ENCODE peak calls at places on chromosomes 16 and 17, in seven cellular contexts. M is neuronal stem cell, C is trophoblast cell, Y is IMR-90, I is mesenchymal stem cell, O is H9, T is H1. X is an unnamed sample.
A peak's percentile ranks its signal among the peaks of the same experiment; 100 is the strongest.

GRCh38 chr16:83137326-83137770 is 510.6 kb downstream of the CDH13 start:
- DNase-seq in M (peak; percentile 24), O (no peak), T (no peak), I (peak; percentile 86), C (no peak), Y (peak; percentile 83), X (no peak)

GRCh38 chr16:2216330-2216729 is 1.7 kb upstream of the PGP start:
- DNase-seq in Y (no peak), M (no peak), T (no peak), C (no peak), I (no peak), O (no peak), X (no peak)

GRCh38 chr16:87956771-87957279 is 5.6 kb downstream of the BANP start:
- DNase-seq in O (no peak), T (no peak), Y (peak; percentile 85), C (peak; percentile 19), I (peak; percentile 68), M (no peak), X (peak; percentile 54)

GRCh38 chr17:73542323-73542722 is 101.9 kb downstream of the SDK2 start:
- DNase-seq in T (no peak), I (no peak), C (no peak), M (no peak), Y (no peak), O (no peak), X (no peak)

GRCh38 chr16:57386381-57386951 is 14.2 kb downstream of the CX3CL1 start:
- DNase-seq in M (no peak), O (no peak), Y (peak; percentile 38), C (no peak), T (no peak), I (peak; percentile 71), X (no peak)

GRCh38 chr16:69188716-69189115 is 1.8 kb downstream of the SNTB2 start:
- DNase-seq in C (peak; percentile 30), Y (peak; percentile 67), O (no peak), I (peak; percentile 55), M (no peak), T (no peak), X (peak; percentile 41)

GRCh38 chr16:3865241-3865640 is 15.3 kb downstream of the CREBBP start:
- DNase-seq in M (no peak), O (no peak), Y (no peak), C (no peak), I (no peak), T (no peak), X (no peak)

GRCh38 chr16:3094289-3095027 is 4.6 kb downstream of the ZSCAN10 start:
- DNase-seq in M (no peak), C (peak; percentile 68), O (no peak), T (peak; percentile 75), I (peak; percentile 47), Y (peak; percentile 23), X (peak; percentile 79)

GRCh38 chr16:4691666-4692412 is 1.5 kb upstream of the NUDT16L1 start:
- DNase-seq in T (no peak), Y (no peak), C (no peak), O (no peak), M (no peak), I (no peak), X (no peak)

GRCh38 chr17:21005367-21005766 is 37.4 kb downstream of the USP22 start:
- DNase-seq in C (no peak), Y (no peak), T (no peak), O (no peak), I (no peak), M (no peak), X (no peak)

GRCh38 chr16:86061771-86062170 is 162.8 kb downstream of the IRF8 start:
- DNase-seq in M (no peak), C (no peak), I (no peak), T (no peak), Y (no peak), O (no peak), X (no peak)

GRCh38 chr17:6254036-6254435 is 180.9 kb downstream of the AIPL1 start:
- DNase-seq in I (no peak), O (no peak), Y (no peak), C (no peak), M (no peak), T (no peak), X (no peak)

GRCh38 chr17:75571885-75572215 is 15.8 kb upstream of the MYO15B start:
- DNase-seq in Y (no peak), C (no peak), T (no peak), I (no peak), O (no peak), M (no peak), X (no peak)
- H3K23ac ChIP-seq in Y (no peak overlapping the region), C (no peak overlapping the region), T (no peak overlapping the region), I (no peak overlapping the region), O (no peak overlapping the region), M (peak overlapping the region; percentile 55), X (no peak overlapping the region)

GRCh38 chr16:67719048-67719777 is at the start of gene GFOD2:
- DNase-seq in M (peak; percentile 97), I (peak; percentile 93), Y (peak; percentile 92), O (peak; percentile 95), C (peak; percentile 99), T (peak; percentile 100), X (peak; percentile 96)

GRCh38 chr16:67714522-67714921 is 4.6 kb downstream of the GFOD2 start:
- DNase-seq in I (no peak), C (no peak), Y (no peak), T (no peak), O (no peak), M (no peak), X (no peak)

GRCh38 chr16:67718668-67719047 is 458 bp downstream of the GFOD2 start:
- DNase-seq in T (no peak), C (peak; percentile 13), O (no peak), I (no peak), M (no peak), Y (no peak), X (peak; percentile 37)

GRCh38 chr16:67713647-67714273 is 5.4 kb downstream of the GFOD2 start:
- DNase-seq in I (no peak), C (no peak), T (no peak), O (no peak), Y (no peak), M (no peak), X (peak; percentile 54)

GRCh38 chr16:67716097-67716496 is 3.0 kb downstream of the GFOD2 start:
- DNase-seq in O (no peak), C (no peak), I (no peak), Y (no peak), M (no peak), T (no peak), X (no peak)
- H3K23ac ChIP-seq in O (no peak overlapping the region), C (no peak overlapping the region), I (no peak overlapping the region), Y (no peak overlapping the region), M (no peak overlapping the region), T (no peak overlapping the region), X (no peak overlapping the region)

GRCh38 chr17:35242805-35243458 is at the start of gene SLFN5:
- DNase-seq in I (peak; percentile 91), O (peak; percentile 96), M (peak; percentile 75), T (peak; percentile 97), Y (peak; percentile 90), C (peak; percentile 98), X (peak; percentile 94)

GRCh38 chr17:35244345-35245195 is 1.7 kb downstream of the SLFN5 start:
- DNase-seq in C (peak; percentile 88), M (no peak), I (peak; percentile 73), Y (peak; percentile 81), O (peak; percentile 39), T (peak; percentile 47), X (peak; percentile 96)

GRCh38 chr17:35245196-35245486 is 2.3 kb downstream of the SLFN5 start:
- DNase-seq in T (no peak), Y (peak; percentile 97), M (no peak), C (peak; percentile 58), O (no peak), I (peak; percentile 76), X (peak; percentile 44)

GRCh38 chr17:35242158-35242804 is 591 bp upstream of the SLFN5 start:
- DNase-seq in M (peak; percentile 51), T (peak; percentile 78), I (no peak), O (peak; percentile 95), C (peak; percentile 81), Y (peak; percentile 32), X (peak; percentile 93)

DNA sequence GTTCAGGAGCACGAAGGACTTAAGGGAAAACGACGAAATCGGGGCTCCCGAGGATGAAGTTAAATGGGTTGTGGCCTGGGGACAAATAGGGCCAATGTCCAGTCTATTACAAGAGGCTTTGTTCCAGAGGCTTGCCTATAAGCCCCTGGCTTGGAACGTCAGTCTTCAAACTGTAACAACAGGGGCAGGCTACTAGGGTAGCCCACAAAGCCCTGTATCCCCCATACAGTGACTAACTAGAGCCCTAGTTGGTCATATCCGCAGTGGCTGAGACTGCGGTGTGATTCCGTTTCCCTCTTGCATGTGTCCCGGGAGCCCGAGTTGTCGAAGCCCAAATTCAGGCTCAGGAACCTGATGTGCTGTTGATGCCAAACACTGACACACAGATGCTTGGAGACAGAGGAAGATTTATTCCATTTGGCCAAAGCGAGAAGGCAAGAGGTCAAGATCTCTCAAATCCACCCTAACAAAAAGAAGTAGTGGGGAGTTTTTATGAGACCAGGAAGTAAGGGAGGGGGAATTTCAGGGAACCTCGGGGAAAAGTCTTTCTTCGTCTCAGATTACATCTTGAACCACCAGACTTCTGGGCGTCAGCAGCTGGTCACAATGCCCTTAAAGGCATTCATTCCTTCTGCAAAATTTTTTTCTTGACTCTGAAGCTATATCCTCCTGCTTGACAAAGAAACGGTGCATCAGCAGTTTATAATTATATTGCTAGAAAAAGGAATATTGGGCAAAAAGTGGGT is 760 bp downstream of the SLFN5 start:
- DNase-seq in T (peak; percentile 58), O (peak; percentile 50), M (peak; percentile 24), Y (peak; percentile 69), I (peak; percentile 78), C (peak; percentile 52), X (peak; percentile 58)
- H3K23ac ChIP-seq in T (no peak overlapping the region), O (no peak overlapping the region), M (no peak overlapping the region), Y (peak overlapping the region; percentile 95), I (no peak overlapping the region), C (no peak overlapping the region), X (peak overlapping the region; percentile 15)

GRCh38 chr16:24996301-24996700 is 18.9 kb downstream of the ARHGAP17 start:
- DNase-seq in O (no peak), C (peak; percentile 7), M (no peak), Y (no peak), I (no peak), T (no peak), X (no peak)
- H3K23ac ChIP-seq in O (no peak overlapping the region), C (no peak overlapping the region), M (no peak overlapping the region), Y (peak overlapping the region; percentile 30), I (no peak overlapping the region), T (no peak overlapping the region), X (no peak overlapping the region)

DNA sequence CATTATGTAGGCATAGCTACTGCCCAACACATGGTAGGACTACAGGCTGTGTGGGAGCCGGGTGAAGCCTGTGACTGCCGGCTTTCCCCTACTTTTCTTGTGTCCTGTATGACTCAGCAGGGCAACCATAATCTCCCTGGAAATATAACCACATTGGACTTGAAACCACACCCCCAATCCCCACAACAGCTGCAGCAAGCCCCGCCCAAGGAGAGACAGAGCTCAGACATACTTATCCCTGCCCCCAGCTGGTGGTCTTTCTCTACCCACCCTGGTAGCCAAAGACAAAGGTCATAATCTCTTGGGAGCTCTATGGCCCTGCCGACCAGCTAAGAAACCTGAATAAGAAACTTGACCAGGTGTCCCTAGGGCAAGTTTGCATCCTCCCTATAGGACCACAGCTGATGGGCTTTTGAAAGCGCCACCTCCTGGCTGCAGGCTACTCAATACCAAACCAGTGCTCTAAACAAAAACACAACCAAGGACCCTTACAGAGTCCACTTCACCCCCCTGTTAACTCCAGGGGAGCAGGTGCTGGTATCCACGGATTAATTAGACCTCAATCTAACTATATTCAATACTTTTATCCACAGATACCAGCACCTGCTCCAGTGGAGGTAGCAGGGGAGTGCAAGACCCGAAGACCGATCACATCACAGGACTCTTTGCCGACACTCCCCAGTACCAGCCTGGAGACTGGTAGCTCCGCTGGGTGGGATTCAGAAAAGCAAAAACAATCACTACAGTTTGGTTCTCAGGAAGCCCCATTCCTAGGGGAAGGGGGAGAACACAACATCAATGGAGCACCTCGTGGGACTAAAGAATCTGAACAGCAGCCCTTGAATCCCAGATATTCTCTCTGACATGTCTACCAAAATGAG is 91.2 kb downstream of the IRX5 start:
- DNase-seq in M (no peak), O (peak; percentile 78), Y (no peak), C (peak; percentile 13), T (peak; percentile 63), I (no peak), X (peak; percentile 74)
- H3K23ac ChIP-seq in M (no peak overlapping the region), O (no peak overlapping the region), Y (no peak overlapping the region), C (no peak overlapping the region), T (no peak overlapping the region), I (no peak overlapping the region), X (no peak overlapping the region)